ENCODE peak calls at places on chromosomes 3 and 15, in eight cellular contexts. C is suprapubic skin, S is HCT116, O is HepG2, Q is transverse colon, Z is prostate gland, V is endothelial cell of umbilical vein, N is stomach. K is an unnamed sample.

GRCh38 chr15:38127306-38127731 is 125.3 kb upstream of the SPRED1 start:
- DNase-seq in C (no peak), S (peak), O (no peak), Q (peak), Z (no peak), V (peak), N (no peak), K (no peak)

GRCh38 chr3:52704611-52705437 is 767 bp downstream of the GLT8D1 start:
- DNase-seq in C (no peak), S (no peak), O (peak), Q (no peak), Z (no peak), V (peak), N (no peak), K (no peak)

GRCh38 chr3:191627064-191627463 is 166.1 kb downstream of the PYDC2 start:
- DNase-seq in C (no peak), S (no peak), O (no peak), Q (no peak), Z (no peak), V (no peak), N (no peak), K (no peak)

GRCh38 chr3:149330609-149331008 is 2.8 kb downstream of the TM4SF18 start:
- DNase-seq in C (no peak), S (no peak), O (no peak), Q (no peak), Z (no peak), V (no peak), N (no peak), K (no peak)

GRCh38 chr3:72245183-72245811 is 460.3 kb upstream of the PROK2 start:
- DNase-seq in C (peak), S (no peak), O (no peak), Q (no peak), Z (no peak), V (peak), N (peak), K (no peak)

GRCh38 chr15:47188766-47189507 is 528.4 kb upstream of the SEMA6D start:
- DNase-seq in C (no peak), S (no peak), O (no peak), Q (no peak), Z (no peak), V (no peak), N (no peak), K (no peak)

GRCh38 chr3:191523099-191523498 is 62.1 kb downstream of the PYDC2 start:
- DNase-seq in C (no peak), S (no peak), O (no peak), Q (no peak), Z (no peak), V (no peak), N (no peak), K (no peak)

GRCh38 chr3:154060606-154061380 is 60.4 kb upstream of the ARHGEF26 start:
- DNase-seq in C (no peak), S (no peak), O (no peak), Q (no peak), Z (peak), V (no peak), N (no peak), K (no peak)

GRCh38 chr3:59286791-59287531 is 237.1 kb upstream of the CFAP20DC start:
- DNase-seq in C (no peak), S (no peak), O (no peak), Q (no peak), Z (no peak), V (no peak), N (peak), K (no peak)

GRCh38 chr3:11274743-11275142 is 2.5 kb downstream of the ATG7 start:
- DNase-seq in C (no peak), S (no peak), O (no peak), Q (no peak), Z (no peak), V (no peak), N (no peak), K (no peak)
- H3K4me3 ChIP-seq in C (no peak), S (no peak), O (no peak), Q (no peak), Z (no peak), V (no peak), N (no peak), K (no peak)

GRCh38 chr15:63056843-63057242 is 14.3 kb downstream of the TPM1 start:
- DNase-seq in C (no peak), S (no peak), O (no peak), Q (peak), Z (peak), V (no peak), N (peak), K (no peak)
- TF ChIP-seq POLR2AphosphoS5 in C (no peak), S (no peak), O (no peak), Q (peak), Z (no peak), V (no peak), N (no peak), K (no peak)

DNA sequence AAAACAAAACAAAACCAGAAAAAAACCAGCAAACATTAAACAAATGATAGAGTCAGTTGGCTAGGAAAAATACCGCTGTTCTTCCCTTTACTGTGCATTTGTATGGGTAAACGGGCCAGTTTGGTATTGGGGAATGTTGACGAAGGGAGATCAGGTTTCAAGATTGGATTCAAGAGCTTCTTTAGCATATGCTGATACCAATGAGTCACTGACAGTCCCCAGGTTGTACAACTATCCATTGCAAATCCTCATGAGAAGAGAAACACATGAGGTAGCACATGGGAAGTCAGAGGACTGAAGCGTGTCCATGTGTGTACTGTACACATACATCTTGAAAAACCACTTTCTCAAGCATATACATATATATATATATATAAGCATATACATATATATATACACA is 25.6 kb downstream of the TIGIT start:
- DNase-seq in C (no peak), S (no peak), O (peak), Q (no peak), Z (no peak), V (peak), N (no peak), K (no peak)
- H3K4me3 ChIP-seq in C (no peak), S (no peak), O (no peak), Q (no peak), Z (no peak), V (no peak), N (no peak), K (no peak)

GRCh38 chr15:90665288-90666134 is 51.6 kb upstream of the BLM start:
- DNase-seq in C (peak), S (peak), O (peak), Q (peak), Z (peak), V (peak), N (peak), K (no peak)
- TF ChIP-seq POLR2AphosphoS5 in C (no peak), S (peak), O (peak), Q (peak), Z (no peak), V (peak), N (no peak), K (no peak)

DNA sequence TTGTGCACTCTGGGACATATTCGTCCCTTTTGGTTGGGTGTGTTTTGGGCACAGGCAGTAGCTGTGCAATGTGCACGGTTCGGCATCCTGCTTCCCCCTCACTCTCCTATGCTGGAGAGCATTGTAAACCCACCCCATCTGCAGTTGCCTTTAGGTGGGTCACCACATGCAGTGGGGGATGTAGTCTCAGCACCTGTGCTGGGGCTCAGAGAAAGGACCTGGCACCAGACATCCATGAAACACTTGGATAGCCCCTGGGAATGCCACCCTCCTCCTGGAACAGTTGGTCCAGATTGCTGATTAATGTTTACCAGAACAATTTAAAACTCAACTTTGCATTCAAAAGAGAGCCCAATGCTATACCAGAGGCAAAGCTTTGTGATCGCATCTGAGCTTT is 123.9 kb upstream of the MEF2A start:
- DNase-seq in C (no peak), S (no peak), O (no peak), Q (no peak), Z (no peak), V (no peak), N (peak), K (no peak)
- H3K4me3 ChIP-seq in C (no peak), S (no peak), O (no peak), Q (no peak), Z (no peak), V (no peak), N (no peak), K (no peak)

GRCh38 chr15:33007295-33007855 is 187.1 kb downstream of the FMN1 start:
- DNase-seq in C (no peak), S (peak), O (no peak), Q (no peak), Z (no peak), V (peak), N (no peak), K (no peak)
- TF ChIP-seq POLR2AphosphoS5 in C (no peak), S (no peak), O (no peak), Q (no peak), Z (no peak), V (no peak), N (no peak), K (no peak)

GRCh38 chr3:115255197-115255585 is 108.1 kb upstream of the ZBTB20 start:
- DNase-seq in C (no peak), S (no peak), O (no peak), Q (no peak), Z (no peak), V (no peak), N (no peak), K (no peak)
- H3K4me3 ChIP-seq in C (no peak), S (no peak), O (no peak), Q (no peak), Z (no peak), V (no peak), N (no peak), K (no peak)

K was measured in vagina.